ENCODE peak calls at places on chromosomes 13 and 19, in five cellular contexts. W is brain microvascular endothelial cell, L is A549, G is neural progenitor cell, O is thyroid gland. Y is an unnamed sample.

GRCh38 chr13:85093808-85094207 is 705.4 kb downstream of the SLITRK6 start:
- DNase-seq in W (peak), L (no peak), G (no peak), O (peak), Y (peak)

GRCh38 chr13:97261254-97262015 is 39.3 kb downstream of the MBNL2 start:
- DNase-seq in W (no peak), L (no peak), G (no peak), O (no peak), Y (no peak)

GRCh38 chr19:29372921-29373797 is 152.6 kb upstream of the VSTM2B start:
- DNase-seq in W (no peak), L (no peak), G (no peak), O (no peak), Y (no peak)

GRCh38 chr13:21336609-21337008 is 122.5 kb downstream of the ZDHHC20 start:
- DNase-seq in W (no peak), L (no peak), G (peak), O (no peak), Y (no peak)

GRCh38 chr13:22107549-22107948 is 436.7 kb downstream of the FGF9 start:
- DNase-seq in W (no peak), L (peak), G (no peak), O (no peak), Y (no peak)

GRCh38 chr19:48371367-48371766 is 7.2 kb downstream of the SYNGR4 start:
- DNase-seq in W (no peak), L (no peak), G (no peak), O (no peak), Y (no peak)

GRCh38 chr19:40716031-40716654 is 543 bp downstream of the COQ8B start:
- DNase-seq in W (peak), L (peak), G (no peak), O (no peak), Y (peak)

GRCh38 chr19:29520390-29520789 is 5.4 kb upstream of the VSTM2B start:
- DNase-seq in W (no peak), L (no peak), G (no peak), O (no peak), Y (no peak)

GRCh38 chr13:27797228-27797624 is 4.9 kb downstream of the GSX1 start:
- DNase-seq in W (peak), L (peak), G (peak), O (no peak), Y (no peak)
- H3K4me3 ChIP-seq in W (no peak), L (no peak), G (peak), O (no peak), Y (no peak)

DNA sequence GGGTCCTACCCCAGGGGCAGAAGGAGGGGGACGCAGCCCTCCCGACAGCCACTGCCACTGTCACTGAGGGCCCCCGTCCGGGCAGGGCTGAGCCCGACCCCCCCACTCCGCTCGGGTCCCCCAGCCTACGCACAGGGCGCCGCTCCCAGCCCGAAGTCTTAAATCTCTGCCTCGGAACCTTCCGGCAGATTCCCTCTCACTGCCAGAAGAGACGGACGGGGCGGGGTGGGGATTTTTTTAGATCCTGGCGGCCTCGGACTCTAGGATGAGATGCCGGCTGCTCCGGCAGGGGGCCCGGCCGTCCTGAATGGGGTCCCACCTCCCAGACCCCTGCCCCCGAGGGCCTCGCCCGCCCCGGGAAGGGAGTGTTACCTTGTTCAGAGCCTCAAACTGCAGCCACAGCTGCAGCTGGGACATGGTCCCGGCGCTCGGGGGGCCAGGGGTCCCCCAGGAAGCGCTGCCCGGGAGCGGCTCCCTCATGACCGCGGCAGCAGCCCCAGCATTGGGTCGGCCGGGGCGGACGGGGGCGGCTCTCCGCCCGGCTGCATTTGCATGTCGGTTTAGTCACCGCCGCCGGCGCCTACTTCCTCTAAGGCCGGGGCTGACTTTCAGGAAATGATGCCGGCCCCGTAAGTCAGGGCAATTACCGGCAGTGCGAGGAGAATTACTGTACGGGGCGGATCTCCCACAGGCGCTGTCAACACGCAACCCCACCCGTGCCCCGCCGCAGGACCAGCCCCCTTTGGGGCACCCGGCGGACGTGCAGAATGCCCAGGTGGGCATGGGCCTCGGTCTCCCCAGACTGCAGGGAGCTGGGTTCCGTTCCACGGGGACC is 28.1 kb downstream of the GPX4 start:
- DNase-seq in W (peak), L (peak), G (peak), O (peak), Y (no peak)
- TF ChIP-seq CTCF in W (peak), L (no peak), G (peak), O (no peak), Y (peak)

GRCh38 chr19:53177986-53178385 is 15.2 kb downstream of the ZNF665 start:
- DNase-seq in W (no peak), L (no peak), G (no peak), O (no peak), Y (no peak)
- H3K4me3 ChIP-seq in W (no peak), L (no peak), G (no peak), O (no peak), Y (no peak)

DNA sequence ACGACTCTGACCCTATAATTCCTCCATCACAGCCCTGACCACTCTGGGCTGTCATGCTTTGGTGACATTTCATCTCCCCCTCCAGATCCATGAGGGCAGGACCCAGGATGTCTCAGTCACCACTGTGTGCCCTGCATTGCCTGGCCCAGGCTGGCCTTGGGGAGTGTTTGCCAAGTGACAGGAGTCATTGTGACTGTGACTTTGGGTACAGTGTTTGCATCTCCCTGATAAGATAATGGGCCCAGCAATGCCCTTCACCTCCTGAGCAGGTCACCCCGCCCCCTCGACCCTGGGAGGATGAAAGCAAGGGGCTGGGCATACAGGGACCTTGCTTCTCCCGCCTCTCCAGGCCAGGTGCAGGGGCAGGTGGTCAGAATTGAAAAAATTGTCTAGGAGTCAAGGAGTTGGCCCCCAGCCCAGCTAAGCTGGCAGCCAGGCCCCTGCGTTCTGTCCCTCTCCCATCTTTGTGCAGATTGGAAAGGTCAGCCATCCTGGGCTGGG is 5.9 kb upstream of the ATP4A start:
- DNase-seq in W (no peak), L (no peak), G (no peak), O (no peak), Y (no peak)
- TF ChIP-seq CTCF in W (no peak), L (no peak), G (no peak), O (no peak), Y (no peak)